ENCODE peak calls at places on chromosome 10, in ten cellular contexts. R is HEK293T; D is lower lobe of right lung; I is cerebellum; X is pancreas; M is T-helper 9 cell; Z is stomach; W is activated CD4-positive, CD25-positive, alpha-beta regulatory T cell treated with anti-CD3 and anti-CD28 coated beads, Interleukin-2, amount 50 U/mL, for 72 hours; P is NCI-H1105; S is HFF-Myc. F is an unnamed sample.

GRCh38 chr10:83357004-83357403 is 782.3 kb upstream of the GHITM start:
- DNase-seq in W (no peak), R (no peak), X (no peak), Z (no peak), D (no peak), P (no peak), S (no peak), I (no peak), M (no peak), F (no peak)

GRCh38 chr10:101071266-101071884 is 9.6 kb downstream of the KAZALD1 start:
- DNase-seq in M (no peak), I (no peak), P (no peak), R (no peak), W (no peak), X (no peak), S (no peak), D (peak; percentile 90), Z (no peak), F (peak; percentile 79)

GRCh38 chr10:131554821-131555220 is 243.3 kb upstream of the TCERG1L start:
- DNase-seq in R (no peak), X (no peak), P (no peak), Z (peak; percentile 11), D (no peak), M (no peak), I (no peak), S (no peak), W (no peak), F (no peak)

GRCh38 chr10:57593983-57594573 is 673.6 kb downstream of the IPMK start:
- DNase-seq in Z (no peak), M (no peak), R (no peak), W (no peak), S (no peak), X (no peak), P (no peak), I (no peak), D (no peak), F (no peak)

GRCh38 chr10:63633677-63634487 is 112.7 kb downstream of the REEP3 start:
- DNase-seq in S (peak; percentile 45), P (no peak), X (no peak), M (no peak), R (peak; percentile 44), I (peak; percentile 76), D (no peak), W (no peak), Z (no peak), F (no peak)

GRCh38 chr10:78361031-78361430 is 327.4 kb downstream of the RPS24 start:
- DNase-seq in M (no peak), X (no peak), S (no peak), P (no peak), W (no peak), D (no peak), I (no peak), R (no peak), Z (no peak), F (no peak)

GRCh38 chr10:30510184-30510931 is 76.4 kb downstream of the MAP3K8 start:
- DNase-seq in M (no peak), R (no peak), X (no peak), S (no peak), Z (no peak), D (no peak), P (no peak), I (no peak), W (peak; percentile 46), F (no peak)

GRCh38 chr10:48690791-48691660 is 6.4 kb downstream of the WDFY4 start:
- DNase-seq in P (no peak), Z (no peak), I (no peak), M (no peak), X (no peak), S (no peak), W (no peak), D (no peak), R (no peak), F (no peak)

GRCh38 chr10:11015371-11015934 is 2.2 kb upstream of the CELF2 start:
- DNase-seq in S (no peak), X (no peak), P (no peak), I (no peak), D (no peak), W (no peak), M (no peak), R (no peak), Z (no peak), F (no peak)

GRCh38 chr10:73908853-73909611 is 1.9 kb upstream of the PLAU start:
- DNase-seq in X (no peak), S (peak; percentile 99), M (peak; percentile 16), P (no peak), W (no peak), R (peak; percentile 43), I (no peak), Z (no peak), D (peak; percentile 65), F (peak; percentile 78)

GRCh38 chr10:102633282-102633681 is 11.0 kb upstream of the TRIM8 start:
- DNase-seq in I (no peak), D (peak; percentile 78), P (no peak), R (no peak), M (no peak), S (no peak), W (no peak), X (no peak), Z (no peak), F (peak; percentile 82)

GRCh38 chr10:110364531-110364937 is 59.8 kb upstream of the SMNDC1 start:
- DNase-seq in W (peak; percentile 34), D (no peak), Z (no peak), R (no peak), M (no peak), P (no peak), I (peak; percentile 31), X (no peak), S (no peak), F (no peak)

GRCh38 chr10:102280397-102281015 is 35.2 kb downstream of the GBF1 start:
- DNase-seq in S (no peak), I (peak; percentile 27), Z (no peak), X (no peak), W (no peak), P (no peak), D (no peak), M (no peak), R (no peak), F (no peak)

GRCh38 chr10:108848016-108848415 is 1075.3 kb downstream of the XPNPEP1 start:
- DNase-seq in S (no peak), D (no peak), I (no peak), M (no peak), R (no peak), X (no peak), W (no peak), Z (no peak), P (no peak), F (no peak)

GRCh38 chr10:7406712-7407333 is 4.0 kb downstream of the SFMBT2 start:
- DNase-seq in Z (no peak), P (no peak), S (no peak), W (no peak), X (no peak), R (peak; percentile 54), I (no peak), M (no peak), D (no peak), F (no peak)

GRCh38 chr10:102819054-102819453 is 18.2 kb downstream of the CYP17A1 start:
- DNase-seq in W (no peak), M (no peak), S (no peak), P (no peak), D (peak; percentile 53), Z (no peak), I (no peak), R (no peak), X (no peak), F (no peak)

GRCh38 chr10:115094605-115095004 is 1.4 kb downstream of the ATRNL1 start:
- DNase-seq in D (no peak), P (no peak), W (no peak), M (no peak), I (no peak), X (no peak), S (no peak), R (no peak), Z (no peak), F (no peak)

GRCh38 chr10:112526906-112527305 is 79.9 kb downstream of the VTI1A start:
- DNase-seq in Z (no peak), S (no peak), R (peak; percentile 33), X (no peak), P (no peak), D (no peak), W (no peak), I (no peak), M (no peak), F (no peak)

GRCh38 chr10:4241724-4242345 is 456.8 kb upstream of the KLF6 start:
- DNase-seq in R (no peak), D (no peak), S (peak; percentile 92), X (no peak), I (no peak), P (no peak), M (no peak), Z (no peak), W (no peak), F (no peak)

GRCh38 chr10:122487231-122487765 is 25.9 kb downstream of the HTRA1 start:
- DNase-seq in Z (no peak), D (no peak), X (no peak), P (peak; percentile 57), I (no peak), W (no peak), S (no peak), R (peak; percentile 69), M (no peak), F (peak; percentile 33)

GRCh38 chr10:73205956-73206355 is 38.0 kb downstream of the FAM149B1 start:
- DNase-seq in Z (no peak), M (no peak), R (no peak), I (no peak), D (no peak), P (no peak), W (no peak), S (no peak), X (no peak), F (no peak)

GRCh38 chr10:558891-559766 is 130.3 kb downstream of the DIP2C start:
- DNase-seq in W (no peak), Z (no peak), S (no peak), I (no peak), X (no peak), P (no peak), D (no peak), R (no peak), M (no peak), F (no peak)

GRCh38 chr10:110506448-110506847 is 8.7 kb downstream of the DUSP5 start:
- DNase-seq in D (no peak), I (no peak), S (no peak), P (no peak), Z (no peak), R (no peak), X (no peak), M (no peak), W (no peak), F (no peak)

GRCh38 chr10:99531026-99531695 is 1.6 kb upstream of the NKX2-3 start:
- DNase-seq in D (no peak), M (no peak), R (no peak), W (no peak), P (no peak), X (no peak), S (no peak), Z (no peak), I (no peak), F (no peak)

F was measured in upper lobe of right lung.